ENCODE peak calls at places on chromosomes 2 and 18, in six cellular contexts. V is WTC11, G is H1, N is A549, E is K562, P is endothelial cell of umbilical vein. L is an unnamed sample.
A peak's percentile ranks its signal among the peaks of the same experiment; 100 is the strongest.

GRCh38 chr18:36735130-36735529 is 93.7 kb downstream of the TPGS2 start:
- DNase-seq in V (no peak), G (no peak), N (no peak), E (no peak), P (no peak), L (no peak)

GRCh38 chr2:175009917-175010621 is 4.9 kb upstream of the CHN1 start:
- DNase-seq in V (no peak), G (no peak), N (no peak), E (no peak), P (peak; percentile 44), L (no peak)

GRCh38 chr2:28276076-28276618 is 116.5 kb upstream of the FOSL2 start:
- DNase-seq in V (no peak), G (no peak), N (peak; percentile 91), E (peak; percentile 52), P (peak; percentile 96), L (no peak)

GRCh38 chr2:241978670-241979069 is 109.1 kb downstream of the RTP5 start:
- DNase-seq in V (no peak), G (no peak), N (no peak), E (no peak), P (no peak), L (no peak)

GRCh38 chr2:202007015-202008011 is 26.3 kb upstream of the FZD7 start:
- DNase-seq in V (no peak), G (no peak), N (no peak), E (no peak), P (no peak), L (no peak)

GRCh38 chr2:233974530-233975071 is 57.4 kb downstream of the TRPM8 start:
- DNase-seq in V (no peak), G (no peak), N (peak; percentile 93), E (no peak), P (peak; percentile 86), L (peak; percentile 76)

GRCh38 chr18:13410471-13410870 is 191.9 kb downstream of the LDLRAD4 start:
- DNase-seq in V (no peak), G (no peak), N (no peak), E (no peak), P (no peak), L (no peak)

GRCh38 chr2:50143822-50144575 is 887.9 kb downstream of the NRXN1 start:
- DNase-seq in V (no peak), G (no peak), N (peak; percentile 15), E (no peak), P (peak; percentile 33), L (peak; percentile 68)

GRCh38 chr2:31232586-31232985 is 1.4 kb upstream of the EHD3 start:
- DNase-seq in V (no peak), G (no peak), N (no peak), E (no peak), P (no peak), L (no peak)

GRCh38 chr2:96859338-96859649 is 1.5 kb upstream of the ANKRD39 start:
- DNase-seq in V (no peak), G (no peak), N (no peak), E (no peak), P (no peak), L (no peak)

GRCh38 chr2:202932425-202933138 is 20.5 kb downstream of the CARF start:
- DNase-seq in V (no peak), G (no peak), N (no peak), E (no peak), P (no peak), L (no peak)

GRCh38 chr2:207286106-207286505 is 120.4 kb upstream of the KLF7 start:
- DNase-seq in V (no peak), G (no peak), N (no peak), E (no peak), P (no peak), L (no peak)

GRCh38 chr2:207284556-207285450 is 119.1 kb upstream of the KLF7 start:
- DNase-seq in V (no peak), G (no peak), N (no peak), E (no peak), P (no peak), L (no peak)

GRCh38 chr2:207283356-207283755 is 117.6 kb upstream of the KLF7 start:
- DNase-seq in V (no peak), G (no peak), N (no peak), E (no peak), P (peak; percentile 77), L (no peak)

GRCh38 chr2:207282916-207283315 is 117.2 kb upstream of the KLF7 start:
- DNase-seq in V (no peak), G (no peak), N (no peak), E (no peak), P (peak; percentile 21), L (no peak)

GRCh38 chr2:207285451-207285771 is 119.7 kb upstream of the KLF7 start:
- DNase-seq in V (no peak), G (no peak), N (no peak), E (no peak), P (no peak), L (no peak)
- TF ChIP-seq JUN in V (no peak), G (no peak), N (no peak), E (no peak), P (no peak), L (no peak)

GRCh38 chr2:45218298-45218697 is 209.0 kb upstream of the SIX2 start:
- DNase-seq in V (no peak), G (no peak), N (no peak), E (no peak), P (no peak), L (no peak)
- TF ChIP-seq JUN in V (no peak), G (no peak), N (no peak), E (no peak), P (no peak), L (no peak)

GRCh38 chr18:48679236-48679635 is 140.4 kb downstream of the CTIF start:
- DNase-seq in V (no peak), G (no peak), N (no peak), E (no peak), P (no peak), L (no peak)
- TF ChIP-seq JUN in V (no peak), G (no peak), N (no peak), E (no peak), P (no peak), L (no peak)

DNA sequence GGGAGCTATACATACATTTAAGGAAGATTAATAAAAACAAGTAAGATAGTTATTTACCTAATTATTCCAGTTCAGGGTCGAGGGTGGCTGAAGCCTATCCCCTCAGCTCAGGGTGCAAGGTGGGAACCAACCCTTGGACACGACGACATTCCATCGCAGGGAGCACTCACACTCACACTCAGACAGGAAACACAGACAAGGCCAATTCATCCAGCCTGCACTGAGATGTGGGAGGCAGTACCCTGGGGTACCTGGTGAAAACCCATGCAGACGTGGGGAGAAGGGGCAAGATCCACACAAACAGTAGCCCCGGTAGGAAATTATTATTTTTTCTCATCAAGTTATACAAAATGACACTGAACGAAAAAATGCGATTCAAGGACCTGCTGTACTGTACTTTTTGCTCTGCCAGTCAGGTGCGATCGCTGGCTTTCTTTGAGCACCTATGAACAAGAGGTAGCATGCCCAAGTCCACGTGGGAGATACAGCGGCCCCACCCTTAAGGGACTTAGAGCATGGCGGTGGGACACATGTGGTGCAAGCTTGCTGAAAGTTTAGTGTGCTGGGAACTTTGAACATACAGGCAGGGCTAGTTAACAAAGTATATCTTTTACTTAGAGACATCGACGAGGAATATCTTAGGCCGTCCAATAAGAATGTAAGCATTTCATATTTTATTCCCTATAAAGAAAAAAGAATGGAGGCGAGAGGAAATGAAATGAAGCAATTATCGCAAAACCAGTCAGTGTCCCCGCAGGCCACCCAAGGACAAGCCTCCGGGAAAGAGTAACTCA is 624 bp downstream of the METTL8 start:
- DNase-seq in V (peak; percentile 25), G (no peak), N (peak; percentile 33), E (peak; percentile 54), P (no peak), L (peak; percentile 83)
- TF ChIP-seq JUN in V (no peak), G (no peak), N (no peak), E (no peak), P (no peak), L (no peak)

GRCh38 chr18:50819027-50819726 is 639 bp downstream of the MRO start:
- DNase-seq in V (peak; percentile 76), G (peak; percentile 78), N (peak; percentile 40), E (no peak), P (peak; percentile 4), L (peak; percentile 56)
- TF ChIP-seq JUN in V (no peak), G (no peak), N (no peak), E (no peak), P (no peak), L (no peak)

DNA sequence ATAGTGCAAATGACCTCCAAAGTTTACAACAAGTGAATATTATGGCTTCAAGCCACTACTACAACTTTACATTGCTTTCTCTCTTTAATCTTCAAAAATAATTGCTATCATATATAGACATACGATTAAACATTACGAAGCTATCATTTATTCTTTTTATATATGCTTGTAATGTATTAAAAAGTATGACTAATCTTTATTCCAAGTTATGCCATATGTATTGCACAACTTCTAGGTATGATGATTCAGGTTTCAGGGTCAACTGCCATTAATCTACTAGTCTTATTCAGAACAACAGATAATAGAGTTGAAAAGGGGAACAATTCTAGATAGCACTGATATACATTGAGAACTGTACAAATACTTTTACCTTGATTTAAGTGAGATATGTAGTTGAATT is 506.2 kb upstream of the TMEFF2 start:
- DNase-seq in V (no peak), G (no peak), N (no peak), E (no peak), P (no peak), L (no peak)
- TF ChIP-seq JUN in V (no peak), G (no peak), N (no peak), E (no peak), P (no peak), L (no peak)

GRCh38 chr2:17975401-17975800 is 96.9 kb downstream of the KCNS3 start:
- DNase-seq in V (no peak), G (no peak), N (no peak), E (no peak), P (no peak), L (no peak)

GRCh38 chr2:17979707-17980106 is 101.2 kb downstream of the KCNS3 start:
- DNase-seq in V (no peak), G (no peak), N (no peak), E (no peak), P (no peak), L (no peak)

GRCh38 chr2:17981936-17982335 is 103.5 kb downstream of the KCNS3 start:
- DNase-seq in V (no peak), G (no peak), N (no peak), E (no peak), P (no peak), L (no peak)

GRCh38 chr2:17972991-17973390 is 94.5 kb downstream of the KCNS3 start:
- DNase-seq in V (no peak), G (no peak), N (no peak), E (no peak), P (no peak), L (no peak)

DNA sequence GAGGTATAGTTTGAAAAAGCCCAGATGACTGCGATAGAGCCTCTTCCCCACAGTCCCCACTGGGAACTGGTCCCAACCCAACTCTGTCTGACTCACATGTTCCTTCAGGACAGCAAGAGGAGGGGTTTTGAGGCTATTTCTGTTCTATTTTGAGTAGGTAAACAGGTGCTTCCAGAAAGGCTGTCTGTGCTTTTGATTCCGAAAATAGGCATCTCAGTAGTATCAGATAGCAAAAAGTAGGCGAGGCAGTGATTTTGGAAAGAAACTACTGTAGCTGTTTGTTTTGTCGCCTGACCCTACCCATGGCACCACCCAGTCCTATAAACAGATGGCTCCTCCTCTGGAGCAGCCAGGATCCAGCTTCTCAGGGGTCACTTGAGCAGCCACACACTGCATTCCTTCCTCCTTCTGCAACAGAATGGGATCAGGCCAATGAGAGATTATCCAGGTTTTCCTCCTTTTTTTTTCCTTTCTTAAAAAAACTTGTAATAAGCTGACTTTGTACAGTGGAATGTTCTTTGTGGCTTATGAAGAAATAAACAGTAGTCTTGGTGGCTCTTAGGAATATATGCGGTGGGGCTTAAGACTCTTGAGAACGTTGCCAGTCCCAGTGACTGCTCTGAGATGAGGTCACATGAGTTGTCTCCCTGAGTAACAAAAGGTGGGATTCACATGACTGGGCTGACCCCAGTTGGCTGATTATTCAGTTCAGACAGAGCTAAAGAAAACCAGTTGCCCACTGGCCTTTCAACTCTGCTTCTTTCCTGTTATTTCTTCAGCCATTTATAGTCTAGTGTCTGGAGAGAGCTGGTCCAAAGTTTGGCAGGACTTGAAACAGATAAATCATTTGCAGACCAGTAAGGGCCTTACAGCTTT is 98.6 kb downstream of the KCNS3 start:
- DNase-seq in V (no peak), G (no peak), N (no peak), E (no peak), P (no peak), L (no peak)
- TF ChIP-seq JUN in V (no peak), G (no peak), N (no peak), E (no peak), P (no peak), L (no peak)

L was measured in HepG2.